ENCODE peak calls at places on chromosome 19, in eight cellular contexts. One of them, this sample, is unnamed.

GRCh38 chr19:2083174-2083854 is 12.8 kb downstream of the MOB3A start:
- DNase-seq in AG08396: no peak
- DNase-seq in astrocyte of the hippocampus: no peak
- DNase-seq in NCI-H510A treated with DMSO at 0.1 percent for 48 hours: no peak
- DNase-seq in stomach: no peak
- DNase-seq in Jurkat, Clone E6-1: peak; percentile 92
- DNase-seq in aorta: peak; percentile 71
- DNase-seq in hepatic stellate cell: no peak
- DNase-seq in this sample: no peak

GRCh38 chr19:15913384-15913783 is 15.5 kb upstream of the CYP4F2 start:
- DNase-seq in NCI-H510A treated with DMSO at 0.1 percent for 48 hours: no peak
- DNase-seq in astrocyte of the hippocampus: no peak
- DNase-seq in hepatic stellate cell: no peak
- DNase-seq in AG08396: no peak
- DNase-seq in Jurkat, Clone E6-1: no peak
- DNase-seq in stomach: peak; percentile 13
- DNase-seq in aorta: no peak
- DNase-seq in this sample: no peak

GRCh38 chr19:18202759-18203407 is 959 bp downstream of the RAB3A start:
- DNase-seq in AG08396: no peak
- DNase-seq in aorta: peak; percentile 82
- DNase-seq in NCI-H510A treated with DMSO at 0.1 percent for 48 hours: no peak
- DNase-seq in Jurkat, Clone E6-1: no peak
- DNase-seq in stomach: no peak
- DNase-seq in astrocyte of the hippocampus: peak; percentile 19
- DNase-seq in hepatic stellate cell: no peak
- DNase-seq in this sample: peak; percentile 64

GRCh38 chr19:2079865-2080301 is 16.2 kb downstream of the MOB3A start:
- DNase-seq in NCI-H510A treated with DMSO at 0.1 percent for 48 hours: no peak
- DNase-seq in hepatic stellate cell: no peak
- DNase-seq in stomach: no peak
- DNase-seq in Jurkat, Clone E6-1: no peak
- DNase-seq in astrocyte of the hippocampus: no peak
- DNase-seq in aorta: no peak
- DNase-seq in AG08396: no peak
- DNase-seq in this sample: no peak

GRCh38 chr19:43759515-43759914 is 4.8 kb upstream of the SMG9 start:
- DNase-seq in NCI-H510A treated with DMSO at 0.1 percent for 48 hours: no peak
- DNase-seq in astrocyte of the hippocampus: peak; percentile 49
- DNase-seq in AG08396: no peak
- DNase-seq in hepatic stellate cell: no peak
- DNase-seq in aorta: no peak
- DNase-seq in Jurkat, Clone E6-1: no peak
- DNase-seq in stomach: no peak
- DNase-seq in this sample: no peak

GRCh38 chr19:46813570-46814358 is 25.4 kb upstream of the SLC1A5 start:
- DNase-seq in stomach: peak; percentile 92
- DNase-seq in AG08396: peak; percentile 29
- DNase-seq in aorta: peak; percentile 93
- DNase-seq in Jurkat, Clone E6-1: no peak
- DNase-seq in hepatic stellate cell: peak; percentile 47
- DNase-seq in NCI-H510A treated with DMSO at 0.1 percent for 48 hours: peak; percentile 49
- DNase-seq in astrocyte of the hippocampus: peak; percentile 60
- DNase-seq in this sample: peak; percentile 51

GRCh38 chr19:49506575-49507105 is 5.8 kb upstream of the FCGRT start:
- DNase-seq in hepatic stellate cell: no peak
- DNase-seq in AG08396: peak; percentile 66
- DNase-seq in Jurkat, Clone E6-1: peak; percentile 71
- DNase-seq in NCI-H510A treated with DMSO at 0.1 percent for 48 hours: peak; percentile 30
- DNase-seq in stomach: peak; percentile 76
- DNase-seq in aorta: no peak
- DNase-seq in astrocyte of the hippocampus: peak; percentile 59
- DNase-seq in this sample: peak; percentile 66

GRCh38 chr19:53982056-53982455 is 9.4 kb upstream of the CACNG6 start:
- DNase-seq in NCI-H510A treated with DMSO at 0.1 percent for 48 hours: no peak
- DNase-seq in aorta: no peak
- DNase-seq in hepatic stellate cell: no peak
- DNase-seq in astrocyte of the hippocampus: peak; percentile 29
- DNase-seq in AG08396: no peak
- DNase-seq in stomach: no peak
- DNase-seq in Jurkat, Clone E6-1: no peak
- DNase-seq in this sample: no peak

GRCh38 chr19:19817357-19817756 is 4.2 kb downstream of the ZNF506 start:
- DNase-seq in Jurkat, Clone E6-1: peak; percentile 56
- DNase-seq in NCI-H510A treated with DMSO at 0.1 percent for 48 hours: no peak
- DNase-seq in hepatic stellate cell: no peak
- DNase-seq in AG08396: no peak
- DNase-seq in astrocyte of the hippocampus: no peak
- DNase-seq in aorta: no peak
- DNase-seq in stomach: no peak
- DNase-seq in this sample: no peak